ENCODE peak calls at places on chromosomes 5 and 9, in eight cellular contexts. T, Y, I, G, J, Q, O and W are unnamed samples.

GRCh38 chr9:92724528-92725265 is 39.9 kb downstream of the BICD2 start:
- DNase-seq in O (no peak), I (no peak), Y (no peak), G (no peak), T (no peak), J (no peak), Q (no peak), W (no peak)

GRCh38 chr5:143536364-143536763 is 132.9 kb upstream of the NR3C1 start:
- DNase-seq in Q (no peak), I (peak; percentile 18), O (no peak), T (peak; percentile 37), G (no peak), Y (no peak), J (no peak), W (no peak)

GRCh38 chr5:90293931-90294330 is 115.6 kb downstream of the CETN3 start:
- DNase-seq in T (no peak), O (no peak), Q (no peak), I (peak; percentile 9), Y (no peak), G (no peak), J (no peak), W (no peak)

GRCh38 chr5:122674412-122674811 is 100.5 kb upstream of the SNX2 start:
- DNase-seq in Q (no peak), O (no peak), J (no peak), G (no peak), T (no peak), Y (no peak), I (no peak), W (no peak)

GRCh38 chr9:87138128-87139040 is 191.1 kb upstream of the GAS1 start:
- DNase-seq in G (no peak), Q (no peak), J (no peak), O (no peak), T (no peak), Y (no peak), I (no peak), W (no peak)

GRCh38 chr5:43287493-43287892 is 25.7 kb downstream of the HMGCS1 start:
- DNase-seq in T (no peak), J (no peak), O (no peak), Q (no peak), G (no peak), I (no peak), Y (no peak), W (no peak)

GRCh38 chr9:86239053-86239770 is 20.2 kb downstream of the C9orf153 start:
- DNase-seq in T (no peak), I (peak; percentile 20), Y (no peak), G (no peak), J (no peak), O (no peak), Q (no peak), W (no peak)

GRCh38 chr5:102341918-102342317 is 45.8 kb upstream of the SLCO4C1 start:
- DNase-seq in Q (no peak), J (no peak), I (no peak), G (no peak), O (no peak), Y (no peak), T (no peak), W (no peak)

GRCh38 chr5:138582959-138583358 is 7.8 kb upstream of the HSPA9 start:
- DNase-seq in J (no peak), G (no peak), I (no peak), T (no peak), Y (no peak), O (no peak), Q (no peak), W (no peak)

GRCh38 chr5:107799306-107799705 is 128.6 kb upstream of the EFNA5 start:
- DNase-seq in I (no peak), O (no peak), J (no peak), G (no peak), Y (no peak), Q (no peak), T (no peak), W (no peak)

GRCh38 chr5:100898504-100899346 is 4.4 kb downstream of the ST8SIA4 start:
- DNase-seq in O (no peak), Q (no peak), G (no peak), I (no peak), J (no peak), T (no peak), Y (no peak), W (no peak)

GRCh38 chr5:16049766-16050165 is 129.8 kb downstream of the MARCHF11 start:
- DNase-seq in Q (no peak), O (no peak), T (no peak), G (no peak), I (no peak), J (no peak), Y (no peak), W (no peak)

GRCh38 chr9:133113928-133114351 is 7.1 kb downstream of the RALGDS start:
- DNase-seq in I (no peak), T (no peak), Y (no peak), G (peak; percentile 72), O (no peak), Q (no peak), J (peak; percentile 67), W (no peak)

GRCh38 chr5:180785794-180786221 is 16.8 kb downstream of the MGAT1 start:
- DNase-seq in Q (no peak), I (peak; percentile 67), Y (peak; percentile 77), O (peak; percentile 63), J (no peak), G (no peak), T (no peak), W (peak; percentile 48)

GRCh38 chr5:90866915-90867715 is 308.5 kb downstream of the ADGRV1 start:
- DNase-seq in Y (no peak), J (no peak), G (no peak), O (no peak), I (peak; percentile 75), T (no peak), Q (no peak), W (no peak)

GRCh38 chr9:86642721-86643120 is 288.5 kb upstream of the TUT7 start:
- DNase-seq in I (no peak), Q (no peak), O (no peak), J (no peak), Y (no peak), G (no peak), T (no peak), W (no peak)

GRCh38 chr5:126446498-126447224 is 23.5 kb downstream of the GRAMD2B start:
- DNase-seq in G (peak; percentile 21), I (no peak), Y (no peak), Q (peak; percentile 61), T (peak; percentile 71), J (no peak), O (no peak), W (no peak)

GRCh38 chr9:85021686-85022085 is 352.2 kb downstream of the NTRK2 start:
- DNase-seq in O (no peak), G (no peak), Y (no peak), J (no peak), Q (no peak), T (no peak), I (no peak), W (no peak)

GRCh38 chr5:176743136-176743827 is 67.1 kb upstream of the UNC5A start:
- DNase-seq in G (no peak), I (no peak), T (no peak), J (no peak), O (peak; percentile 13), Y (peak; percentile 49), Q (no peak), W (no peak)

GRCh38 chr5:71769265-71769664 is 50.2 kb downstream of the CARTPT start:
- DNase-seq in Q (no peak), G (no peak), O (no peak), Y (no peak), T (no peak), I (peak; percentile 80), J (no peak), W (no peak)

GRCh38 chr5:71770381-71770780 is 51.3 kb downstream of the CARTPT start:
- DNase-seq in Q (no peak), J (no peak), Y (no peak), T (no peak), G (no peak), O (no peak), I (no peak), W (no peak)

GRCh38 chr5:71767661-71768060 is 48.6 kb downstream of the CARTPT start:
- DNase-seq in I (no peak), O (no peak), T (no peak), Y (no peak), J (no peak), Q (no peak), G (no peak), W (no peak)

GRCh38 chr5:71771191-71771590 is 52.1 kb downstream of the CARTPT start:
- DNase-seq in G (no peak), Y (no peak), Q (no peak), I (no peak), O (no peak), T (no peak), J (no peak), W (no peak)
- H3K27ac ChIP-seq in G (no peak overlapping the region), Y (no peak overlapping the region), Q (no peak overlapping the region), I (no peak overlapping the region), O (no peak overlapping the region), T (no peak overlapping the region), J (no peak overlapping the region), W (no peak overlapping the region)

DNA sequence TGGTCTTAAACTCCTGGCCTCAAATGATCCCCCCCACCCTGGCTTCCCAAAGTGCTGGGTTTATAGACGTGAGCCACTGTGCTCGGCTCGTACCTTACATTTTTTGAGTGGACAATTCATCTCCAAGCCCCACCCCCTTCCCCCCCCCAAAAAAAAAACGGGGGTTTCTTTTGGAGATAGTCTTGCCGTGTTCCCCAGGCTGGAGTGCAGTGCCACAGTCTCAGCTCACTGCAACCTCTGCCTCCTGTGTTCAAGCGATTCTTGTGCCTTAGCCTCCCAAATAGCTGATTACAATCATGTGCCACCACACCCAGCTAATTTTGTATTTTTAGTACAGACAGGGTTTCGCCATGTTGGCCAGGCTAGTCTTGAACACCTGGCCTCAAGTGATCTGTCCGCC is 31.3 kb downstream of the ANKHD1 start:
- DNase-seq in G (no peak), I (no peak), J (no peak), O (no peak), T (no peak), Q (no peak), Y (no peak), W (no peak)
- TF ChIP-seq POLR2A in G (no peak), I (no peak), J (no peak), O (no peak), T (no peak), Q (no peak), Y (no peak), W (no peak)

GRCh38 chr5:7884491-7885273 is 15.7 kb downstream of the MTRR start:
- DNase-seq in O (no peak), G (no peak), T (no peak), I (no peak), Q (no peak), J (no peak), Y (no peak), W (no peak)
- H3K4me1 ChIP-seq in O (no peaks in the 10 kb centered on the region), G (no peaks in the 10 kb centered on the region), T (no peaks in the 10 kb centered on the region), I (no peaks in the 10 kb centered on the region), Q (peaks cover 7% of the 10 kb centered on the region), J (no peaks in the 10 kb centered on the region), Y (no peaks in the 10 kb centered on the region), W (no peaks in the 10 kb centered on the region)

GRCh38 chr5:172003750-172004149 is 2.7 kb downstream of the FBXW11 start:
- DNase-seq in O (no peak), Q (no peak), G (no peak), Y (no peak), T (no peak), I (peak; percentile 6), J (no peak), W (no peak)
- H3K27ac ChIP-seq in O (no peak overlapping the region), Q (peak overlapping the region; percentile 3), G (no peak overlapping the region), Y (no peak overlapping the region), T (no peak overlapping the region), I (no peak overlapping the region), J (no peak overlapping the region), W (no peak overlapping the region)

GRCh38 chr9:116572095-116572748 is 114.9 kb upstream of the TRIM32 start:
- DNase-seq in O (peak; percentile 94), Y (no peak), Q (peak; percentile 86), J (peak; percentile 83), G (peak; percentile 94), T (peak; percentile 33), I (peak; percentile 41), W (peak; percentile 91)
- TF ChIP-seq POLR2A in O (peak; percentile 24), Y (no peak), Q (no peak), J (no peak), G (no peak), T (no peak), I (no peak), W (no peak)